ENCODE peak calls at places on chromosomes 4 and X, in nine cellular contexts. One of them, this sample, is unnamed. For H3K4me1, the result is how much of the 10 kb centered on the place peaks cover.

GRCh38 chr4:11765849-11766453 is 337.3 kb upstream of the HS3ST1 start:
- DNase-seq in OCI-LY7: peak
- DNase-seq in Caco-2: no peak
- DNase-seq in right lobe of liver: no peak
- DNase-seq in neural progenitor cell: peak
- DNase-seq in right atrium auricular region: no peak
- DNase-seq in upper lobe of right lung: no peak
- DNase-seq in tibial nerve: no peak
- DNase-seq in cardiac muscle cell: peak
- DNase-seq in this sample: peak

GRCh38 chr4:104989363-104989762 is 157.3 kb upstream of the TET2 start:
- DNase-seq in cardiac muscle cell: no peak
- DNase-seq in upper lobe of right lung: no peak
- DNase-seq in right lobe of liver: no peak
- DNase-seq in OCI-LY7: no peak
- DNase-seq in right atrium auricular region: no peak
- DNase-seq in neural progenitor cell: no peak
- DNase-seq in Caco-2: no peak
- DNase-seq in tibial nerve: no peak
- DNase-seq in this sample: no peak

GRCh38 chrX:21975827-21976226 is 35.3 kb downstream of the SMS start:
- DNase-seq in right lobe of liver: no peak
- DNase-seq in cardiac muscle cell: no peak
- DNase-seq in right atrium auricular region: no peak
- DNase-seq in upper lobe of right lung: no peak
- DNase-seq in Caco-2: no peak
- DNase-seq in OCI-LY7: no peak
- DNase-seq in tibial nerve: no peak
- DNase-seq in neural progenitor cell: no peak
- DNase-seq in this sample: no peak

GRCh38 chr4:156053174-156053573 is 99.5 kb upstream of the CTSO start:
- DNase-seq in neural progenitor cell: no peak
- DNase-seq in upper lobe of right lung: no peak
- DNase-seq in right atrium auricular region: no peak
- DNase-seq in cardiac muscle cell: no peak
- DNase-seq in OCI-LY7: no peak
- DNase-seq in Caco-2: no peak
- DNase-seq in right lobe of liver: no peak
- DNase-seq in tibial nerve: no peak
- DNase-seq in this sample: no peak

GRCh38 chrX:30261012-30261411 is 14.1 kb downstream of the MAGEB1 start:
- DNase-seq in tibial nerve: no peak
- DNase-seq in right lobe of liver: no peak
- DNase-seq in OCI-LY7: no peak
- DNase-seq in Caco-2: no peak
- DNase-seq in upper lobe of right lung: no peak
- DNase-seq in cardiac muscle cell: no peak
- DNase-seq in neural progenitor cell: no peak
- DNase-seq in right atrium auricular region: no peak
- DNase-seq in this sample: no peak

GRCh38 chr4:157514711-157515110 is 294.2 kb downstream of the GRIA2 start:
- DNase-seq in right lobe of liver: no peak
- DNase-seq in cardiac muscle cell: peak
- DNase-seq in right atrium auricular region: no peak
- DNase-seq in upper lobe of right lung: no peak
- DNase-seq in tibial nerve: no peak
- DNase-seq in neural progenitor cell: peak
- DNase-seq in Caco-2: no peak
- DNase-seq in OCI-LY7: no peak
- DNase-seq in this sample: no peak

GRCh38 chr4:69874507-69874906 is 14.6 kb upstream of the SULT1E1 start:
- DNase-seq in neural progenitor cell: no peak
- DNase-seq in right atrium auricular region: no peak
- DNase-seq in upper lobe of right lung: no peak
- DNase-seq in tibial nerve: no peak
- DNase-seq in cardiac muscle cell: no peak
- DNase-seq in Caco-2: no peak
- DNase-seq in right lobe of liver: no peak
- DNase-seq in OCI-LY7: no peak
- DNase-seq in this sample: no peak

GRCh38 chrX:110026099-110026844 is 23.4 kb downstream of the TMEM164 start:
- DNase-seq in tibial nerve: no peak
- DNase-seq in cardiac muscle cell: no peak
- DNase-seq in Caco-2: no peak
- DNase-seq in upper lobe of right lung: no peak
- DNase-seq in right atrium auricular region: no peak
- DNase-seq in neural progenitor cell: peak
- DNase-seq in OCI-LY7: no peak
- DNase-seq in right lobe of liver: no peak
- DNase-seq in this sample: peak

GRCh38 chr4:4227510-4228355 is 1.0 kb upstream of the OTOP1 start:
- DNase-seq in right atrium auricular region: no peak
- DNase-seq in right lobe of liver: no peak
- DNase-seq in upper lobe of right lung: no peak
- DNase-seq in tibial nerve: no peak
- DNase-seq in Caco-2: no peak
- DNase-seq in cardiac muscle cell: no peak
- DNase-seq in neural progenitor cell: no peak
- DNase-seq in OCI-LY7: no peak
- DNase-seq in this sample: no peak

GRCh38 chr4:140071806-140072205 is 82.2 kb downstream of the MAML3 start:
- DNase-seq in right lobe of liver: no peak
- DNase-seq in upper lobe of right lung: no peak
- DNase-seq in tibial nerve: peak
- DNase-seq in right atrium auricular region: no peak
- DNase-seq in OCI-LY7: no peak
- DNase-seq in neural progenitor cell: no peak
- DNase-seq in cardiac muscle cell: no peak
- DNase-seq in Caco-2: no peak
- DNase-seq in this sample: no peak

GRCh38 chr4:41820473-41820872 is 71.9 kb upstream of the PHOX2B start:
- DNase-seq in OCI-LY7: no peak
- DNase-seq in upper lobe of right lung: no peak
- DNase-seq in right lobe of liver: no peak
- DNase-seq in right atrium auricular region: no peak
- DNase-seq in neural progenitor cell: no peak
- DNase-seq in cardiac muscle cell: no peak
- DNase-seq in tibial nerve: no peak
- DNase-seq in Caco-2: no peak
- DNase-seq in this sample: no peak

GRCh38 chr4:6905501-6905900 is 4.1 kb upstream of the TBC1D14 start:
- DNase-seq in Caco-2: peak
- DNase-seq in tibial nerve: no peak
- DNase-seq in right atrium auricular region: no peak
- DNase-seq in OCI-LY7: no peak
- DNase-seq in neural progenitor cell: no peak
- DNase-seq in cardiac muscle cell: no peak
- DNase-seq in upper lobe of right lung: no peak
- DNase-seq in right lobe of liver: no peak
- DNase-seq in this sample: no peak

GRCh38 chrX:11759461-11760311 is 1.6 kb downstream of the MSL3 start:
- DNase-seq in OCI-LY7: peak
- DNase-seq in Caco-2: peak
- DNase-seq in right atrium auricular region: peak
- DNase-seq in right lobe of liver: peak
- DNase-seq in cardiac muscle cell: peak
- DNase-seq in tibial nerve: peak
- DNase-seq in upper lobe of right lung: peak
- DNase-seq in neural progenitor cell: peak
- DNase-seq in this sample: peak

GRCh38 chr4:75557696-75558095 is 1.8 kb downstream of the ODAPH start:
- DNase-seq in right lobe of liver: no peak
- DNase-seq in OCI-LY7: no peak
- DNase-seq in upper lobe of right lung: no peak
- DNase-seq in Caco-2: no peak
- DNase-seq in cardiac muscle cell: no peak
- DNase-seq in tibial nerve: no peak
- DNase-seq in neural progenitor cell: no peak
- DNase-seq in right atrium auricular region: no peak
- DNase-seq in this sample: no peak

GRCh38 chr4:75552452-75552851 is 3.4 kb upstream of the ODAPH start:
- DNase-seq in neural progenitor cell: no peak
- DNase-seq in right lobe of liver: no peak
- DNase-seq in upper lobe of right lung: no peak
- DNase-seq in Caco-2: no peak
- DNase-seq in OCI-LY7: no peak
- DNase-seq in right atrium auricular region: no peak
- DNase-seq in cardiac muscle cell: no peak
- DNase-seq in tibial nerve: no peak
- DNase-seq in this sample: no peak

GRCh38 chr4:75555294-75556164 is at the start of gene ODAPH:
- DNase-seq in Caco-2: no peak
- DNase-seq in cardiac muscle cell: no peak
- DNase-seq in OCI-LY7: no peak
- DNase-seq in neural progenitor cell: no peak
- DNase-seq in right lobe of liver: no peak
- DNase-seq in upper lobe of right lung: no peak
- DNase-seq in tibial nerve: no peak
- DNase-seq in right atrium auricular region: no peak
- DNase-seq in this sample: peak
- TF ChIP-seq CTCF in Caco-2: no peak
- TF ChIP-seq CTCF in cardiac muscle cell: no peak
- TF ChIP-seq CTCF in OCI-LY7: no peak
- TF ChIP-seq CTCF in neural progenitor cell: no peak
- TF ChIP-seq CTCF in right lobe of liver: no peak
- TF ChIP-seq CTCF in upper lobe of right lung: no peak
- TF ChIP-seq CTCF in tibial nerve: no peak
- TF ChIP-seq CTCF in right atrium auricular region: no peak
- TF ChIP-seq CTCF in this sample: peak

GRCh38 chrX:2385224-2385623 is 115.6 kb downstream of the DHRSX start:
- DNase-seq in right lobe of liver: no peak
- DNase-seq in tibial nerve: no peak
- DNase-seq in OCI-LY7: no peak
- DNase-seq in upper lobe of right lung: no peak
- DNase-seq in neural progenitor cell: no peak
- DNase-seq in Caco-2: no peak
- DNase-seq in cardiac muscle cell: no peak
- DNase-seq in right atrium auricular region: no peak
- DNase-seq in this sample: no peak

GRCh38 chrX:2387614-2388239 is 113.0 kb downstream of the DHRSX start:
- DNase-seq in cardiac muscle cell: no peak
- DNase-seq in tibial nerve: no peak
- DNase-seq in upper lobe of right lung: no peak
- DNase-seq in right lobe of liver: no peak
- DNase-seq in right atrium auricular region: no peak
- DNase-seq in Caco-2: no peak
- DNase-seq in OCI-LY7: no peak
- DNase-seq in neural progenitor cell: no peak
- DNase-seq in this sample: no peak

GRCh38 chrX:2383144-2383543 is 117.6 kb downstream of the DHRSX start:
- DNase-seq in cardiac muscle cell: no peak
- DNase-seq in tibial nerve: no peak
- DNase-seq in right lobe of liver: no peak
- DNase-seq in Caco-2: no peak
- DNase-seq in upper lobe of right lung: no peak
- DNase-seq in neural progenitor cell: no peak
- DNase-seq in OCI-LY7: no peak
- DNase-seq in right atrium auricular region: no peak
- DNase-seq in this sample: no peak

GRCh38 chrX:2383735-2384134 is 117.0 kb downstream of the DHRSX start:
- DNase-seq in upper lobe of right lung: no peak
- DNase-seq in tibial nerve: no peak
- DNase-seq in right lobe of liver: no peak
- DNase-seq in Caco-2: no peak
- DNase-seq in right atrium auricular region: no peak
- DNase-seq in OCI-LY7: no peak
- DNase-seq in neural progenitor cell: no peak
- DNase-seq in cardiac muscle cell: no peak
- DNase-seq in this sample: no peak

GRCh38 chrX:2384486-2384885 is 116.3 kb downstream of the DHRSX start:
- DNase-seq in right lobe of liver: no peak
- DNase-seq in Caco-2: no peak
- DNase-seq in cardiac muscle cell: no peak
- DNase-seq in OCI-LY7: no peak
- DNase-seq in neural progenitor cell: no peak
- DNase-seq in tibial nerve: no peak
- DNase-seq in upper lobe of right lung: no peak
- DNase-seq in right atrium auricular region: no peak
- DNase-seq in this sample: no peak
- H3K4me1 ChIP-seq in right lobe of liver: under half
- H3K4me1 ChIP-seq in Caco-2: under half
- H3K4me1 ChIP-seq in cardiac muscle cell: under half
- H3K4me1 ChIP-seq in OCI-LY7: under half
- H3K4me1 ChIP-seq in neural progenitor cell: under half
- H3K4me1 ChIP-seq in tibial nerve: under half
- H3K4me1 ChIP-seq in upper lobe of right lung: under half
- H3K4me1 ChIP-seq in right atrium auricular region: under half
- H3K4me1 ChIP-seq in this sample: under half

GRCh38 chr4:123096038-123096437 is 173.6 kb upstream of the NUDT6 start:
- DNase-seq in upper lobe of right lung: no peak
- DNase-seq in neural progenitor cell: peak
- DNase-seq in right lobe of liver: no peak
- DNase-seq in tibial nerve: no peak
- DNase-seq in right atrium auricular region: no peak
- DNase-seq in Caco-2: no peak
- DNase-seq in cardiac muscle cell: peak
- DNase-seq in OCI-LY7: peak
- DNase-seq in this sample: no peak
- TF ChIP-seq CTCF in upper lobe of right lung: no peak
- TF ChIP-seq CTCF in neural progenitor cell: peak
- TF ChIP-seq CTCF in right lobe of liver: no peak
- TF ChIP-seq CTCF in tibial nerve: no peak
- TF ChIP-seq CTCF in right atrium auricular region: no peak
- TF ChIP-seq CTCF in Caco-2: no peak
- TF ChIP-seq CTCF in cardiac muscle cell: peak
- TF ChIP-seq CTCF in OCI-LY7: peak
- TF ChIP-seq CTCF in this sample: no peak

DNA sequence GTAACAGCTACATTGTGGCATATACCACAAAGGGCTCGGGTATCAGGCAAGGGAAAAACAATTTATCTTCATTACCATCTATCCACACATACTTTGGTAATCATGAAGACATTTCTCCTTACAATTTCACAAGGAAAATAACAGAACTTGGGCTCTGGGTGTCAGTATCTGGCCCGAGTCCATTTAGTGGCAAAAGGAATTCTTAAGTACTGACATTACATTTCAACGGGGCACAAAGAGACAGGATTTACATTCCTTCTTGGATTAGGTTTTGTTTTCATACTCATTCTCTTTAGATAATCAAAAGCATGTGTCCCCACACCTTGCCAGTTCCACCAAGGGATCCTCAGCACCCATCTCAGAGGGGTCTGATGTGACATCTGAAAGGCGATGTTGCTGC is 118.4 kb downstream of the PALLD start:
- DNase-seq in upper lobe of right lung: no peak
- DNase-seq in right lobe of liver: no peak
- DNase-seq in cardiac muscle cell: no peak
- DNase-seq in neural progenitor cell: peak
- DNase-seq in OCI-LY7: no peak
- DNase-seq in tibial nerve: no peak
- DNase-seq in Caco-2: no peak
- DNase-seq in right atrium auricular region: no peak
- DNase-seq in this sample: peak
- H3K4me1 ChIP-seq in upper lobe of right lung: under half
- H3K4me1 ChIP-seq in right lobe of liver: under half
- H3K4me1 ChIP-seq in cardiac muscle cell: under half
- H3K4me1 ChIP-seq in neural progenitor cell: under half
- H3K4me1 ChIP-seq in OCI-LY7: under half
- H3K4me1 ChIP-seq in tibial nerve: under half
- H3K4me1 ChIP-seq in Caco-2: under half
- H3K4me1 ChIP-seq in right atrium auricular region: under half
- H3K4me1 ChIP-seq in this sample: under half

GRCh38 chr4:85147481-85148076 is 181.1 kb upstream of the WDFY3 start:
- DNase-seq in right atrium auricular region: peak
- DNase-seq in Caco-2: no peak
- DNase-seq in right lobe of liver: no peak
- DNase-seq in cardiac muscle cell: peak
- DNase-seq in upper lobe of right lung: no peak
- DNase-seq in neural progenitor cell: peak
- DNase-seq in OCI-LY7: peak
- DNase-seq in tibial nerve: peak
- DNase-seq in this sample: peak
- TF ChIP-seq CTCF in right atrium auricular region: peak
- TF ChIP-seq CTCF in Caco-2: peak
- TF ChIP-seq CTCF in right lobe of liver: peak
- TF ChIP-seq CTCF in cardiac muscle cell: peak
- TF ChIP-seq CTCF in upper lobe of right lung: peak
- TF ChIP-seq CTCF in neural progenitor cell: peak
- TF ChIP-seq CTCF in OCI-LY7: peak
- TF ChIP-seq CTCF in tibial nerve: peak
- TF ChIP-seq CTCF in this sample: peak